ENCODE peak calls at places on chromosomes 12 and 14, in eight cellular contexts. D is AG09319, F is ovary, G is endothelial cell, Q is IMR-90, Y is MM.1S, O is AG09309, I is lung. P is an unnamed sample.

GRCh38 chr12:64903738-64904137 is 79.3 kb downstream of the TBC1D30 start:
- DNase-seq in D (no peak), O (no peak), Q (peak), I (no peak), F (no peak), G (no peak), Y (no peak), P (no peak)

GRCh38 chr14:93150227-93151206 is 34.2 kb downstream of the MOAP1 start:
- DNase-seq in O (no peak), D (no peak), Y (no peak), Q (no peak), I (no peak), F (no peak), G (peak), P (no peak)

GRCh38 chr12:122293081-122293480 is 26.8 kb upstream of the VPS33A start:
- DNase-seq in D (no peak), Q (no peak), I (no peak), Y (peak), G (no peak), O (no peak), F (no peak), P (no peak)

GRCh38 chr12:89650239-89650638 is 58.4 kb downstream of the ATP2B1 start:
- DNase-seq in D (no peak), Q (peak), G (no peak), Y (no peak), F (no peak), O (no peak), I (no peak), P (no peak)

GRCh38 chr12:6141048-6141447 is 16.6 kb upstream of the VWF start:
- DNase-seq in Y (no peak), Q (peak), G (no peak), D (no peak), I (peak), F (no peak), O (no peak), P (no peak)

GRCh38 chr14:21227981-21228380 is 41.3 kb downstream of the HNRNPC start:
- DNase-seq in O (no peak), G (no peak), I (no peak), F (no peak), D (no peak), Q (no peak), Y (no peak), P (no peak)

GRCh38 chr12:2205961-2206360 is 153.2 kb downstream of the CACNA1C start:
- DNase-seq in Y (no peak), G (no peak), O (no peak), F (no peak), D (no peak), Q (no peak), I (no peak), P (no peak)

GRCh38 chr12:32043928-32044549 is 62.6 kb upstream of the BICD1 start:
- DNase-seq in D (no peak), Y (no peak), I (no peak), Q (no peak), G (no peak), F (no peak), O (no peak), P (no peak)

GRCh38 chr12:26124491-26125450 is at the start of gene BHLHE41:
- DNase-seq in D (no peak), Y (peak), F (peak), G (peak), Q (peak), I (peak), O (no peak), P (peak)

GRCh38 chr12:104498211-104498801 is 41.6 kb downstream of the CHST11 start:
- DNase-seq in G (no peak), D (no peak), Q (no peak), F (no peak), I (no peak), O (peak), Y (no peak), P (no peak)

GRCh38 chr14:21097616-21098133 is 780 bp downstream of the ZNF219 start:
- DNase-seq in F (peak), Q (no peak), O (no peak), Y (no peak), D (no peak), I (no peak), G (no peak), P (no peak)

GRCh38 chr14:67618617-67619063 is 1.1 kb upstream of the ARG2 start:
- DNase-seq in Y (peak), F (no peak), D (peak), I (no peak), G (peak), Q (peak), O (peak), P (no peak)

GRCh38 chr14:75295491-75296338 is 17.1 kb downstream of the FOS start:
- DNase-seq in G (peak), I (peak), Y (peak), O (no peak), D (no peak), F (peak), Q (peak), P (peak)

GRCh38 chr12:95975491-95975890 is 20.7 kb downstream of the HAL start:
- DNase-seq in Y (no peak), D (no peak), G (no peak), O (no peak), I (no peak), Q (no peak), F (no peak), P (no peak)

GRCh38 chr12:72346331-72346944 is 74.3 kb downstream of the TRHDE start:
- DNase-seq in G (peak), I (peak), O (peak), D (peak), F (peak), Q (peak), Y (peak), P (peak)

GRCh38 chr12:130114952-130115351 is 47.3 kb upstream of the FZD10 start:
- DNase-seq in I (no peak), O (no peak), Q (no peak), D (no peak), Y (no peak), F (no peak), G (no peak), P (no peak)

GRCh38 chr12:107404981-107405380 is 280.6 kb upstream of the PWP1 start:
- DNase-seq in Y (peak), G (peak), I (no peak), O (no peak), F (no peak), D (no peak), Q (peak), P (no peak)

GRCh38 chr14:55389330-55389729 is 22.3 kb downstream of the ATG14 start:
- DNase-seq in O (peak), D (peak), Q (peak), F (no peak), Y (no peak), G (no peak), I (no peak), P (no peak)

GRCh38 chr12:3526776-3527175 is 35.8 kb downstream of the PRMT8 start:
- DNase-seq in I (no peak), O (no peak), G (no peak), Y (no peak), F (no peak), D (no peak), Q (no peak), P (no peak)

GRCh38 chr14:103581206-103581605 is 18.4 kb downstream of the COA8 start:
- DNase-seq in D (no peak), Q (no peak), I (no peak), O (no peak), Y (no peak), G (no peak), F (no peak), P (no peak)

GRCh38 chr14:93548102-93548843 is 117.5 kb downstream of the UNC79 start:
- DNase-seq in D (no peak), G (no peak), I (no peak), Q (no peak), F (no peak), O (no peak), Y (no peak), P (no peak)

GRCh38 chr12:15268927-15269552 is 47.8 kb upstream of the RERG start:
- DNase-seq in Y (peak), O (no peak), D (no peak), I (no peak), G (peak), F (peak), Q (peak), P (no peak)

GRCh38 chr14:91387135-91387849 is 30.3 kb downstream of the CCDC88C start:
- DNase-seq in F (no peak), D (no peak), O (no peak), Y (no peak), I (no peak), G (no peak), Q (peak), P (no peak)
- TF ChIP-seq CTCF in F (no peak), D (no peak), O (no peak), Y (no peak), I (no peak), G (no peak), Q (no peak), P (no peak)

GRCh38 chr14:45128963-45129629 is 5.2 kb downstream of the FKBP3 start:
- DNase-seq in F (no peak), O (no peak), D (no peak), Y (no peak), Q (no peak), I (no peak), G (no peak), P (no peak)

GRCh38 chr14:45135181-45135580 is 549 bp upstream of the FANCM start:
- DNase-seq in O (no peak), Y (no peak), D (no peak), I (no peak), F (no peak), G (no peak), Q (peak), P (no peak)

GRCh38 chr14:45135659-45136314 is at the start of gene FANCM:
- DNase-seq in I (peak), D (peak), Y (peak), G (peak), Q (peak), O (peak), F (peak), P (peak)

GRCh38 chr14:45133683-45134050 is 614 bp downstream of the FKBP3 start:
- DNase-seq in I (no peak), Q (no peak), O (no peak), G (no peak), Y (no peak), D (no peak), F (no peak), P (no peak)

GRCh38 chr14:45134051-45134958 is at the start of gene FKBP3:
- DNase-seq in F (peak), G (peak), D (peak), Q (peak), O (peak), Y (peak), I (peak), P (peak)
- TF ChIP-seq CTCF in F (no peak), G (no peak), D (peak), Q (peak), O (peak), Y (peak), I (no peak), P (no peak)

DNA sequence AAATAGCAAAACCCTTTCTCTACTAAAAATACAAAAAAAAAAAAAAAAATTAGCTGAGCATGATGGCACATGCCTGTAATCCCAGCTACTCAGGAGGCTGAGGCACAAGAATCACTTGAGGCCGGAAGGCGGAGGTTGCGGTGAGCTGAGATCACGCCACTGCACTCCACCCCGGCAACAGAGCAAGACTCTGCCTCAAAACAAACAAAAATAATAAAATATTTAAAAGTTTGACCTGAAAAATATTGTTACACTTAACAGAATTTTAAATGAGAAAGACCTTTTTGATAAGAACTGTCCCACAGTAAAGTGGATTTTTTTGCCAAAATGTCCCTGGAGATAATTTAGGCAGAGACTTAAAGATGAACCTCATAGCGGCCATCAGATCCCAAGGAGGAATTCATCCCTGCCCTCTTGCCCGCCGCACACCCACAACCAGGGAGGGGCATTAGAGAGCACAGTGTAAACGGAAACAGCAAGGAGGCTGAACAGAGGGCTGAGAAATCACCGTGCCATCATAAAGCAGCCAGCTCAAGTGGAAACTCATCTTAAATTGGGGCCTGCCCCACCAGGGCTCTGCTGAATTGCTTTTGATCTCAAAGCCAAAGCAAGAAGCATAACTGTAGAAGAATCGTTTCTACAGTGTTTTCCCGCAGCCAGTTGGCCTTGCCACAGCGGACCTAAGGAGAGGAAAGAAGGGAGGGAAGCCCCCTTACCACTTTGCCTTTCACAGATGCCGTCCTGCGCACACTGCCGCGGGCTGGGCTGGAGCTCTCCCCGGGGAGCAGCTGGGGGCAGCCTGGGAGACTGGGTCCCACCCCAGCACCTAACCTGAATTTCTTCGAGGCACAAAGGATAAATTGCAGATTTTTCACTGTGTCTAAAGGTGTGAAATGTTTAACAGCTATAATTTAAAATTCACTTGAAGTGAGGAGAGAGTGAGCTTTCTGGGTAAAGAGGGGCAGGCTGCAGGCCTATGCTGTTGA is 52.0 kb upstream of the MMP17 start:
- DNase-seq in Q (no peak), O (no peak), F (no peak), I (no peak), Y (no peak), D (no peak), G (no peak), P (no peak)
- TF ChIP-seq CTCF in Q (no peak), O (no peak), F (no peak), I (no peak), Y (no peak), D (no peak), G (no peak), P (no peak)

GRCh38 chr14:77026930-77027537 is 1.5 kb downstream of the IRF2BPL start:
- DNase-seq in Y (no peak), Q (peak), D (no peak), O (no peak), G (peak), F (peak), I (no peak), P (no peak)
- TF ChIP-seq CTCF in Y (no peak), Q (peak), D (no peak), O (no peak), G (no peak), F (no peak), I (no peak), P (no peak)

DNA sequence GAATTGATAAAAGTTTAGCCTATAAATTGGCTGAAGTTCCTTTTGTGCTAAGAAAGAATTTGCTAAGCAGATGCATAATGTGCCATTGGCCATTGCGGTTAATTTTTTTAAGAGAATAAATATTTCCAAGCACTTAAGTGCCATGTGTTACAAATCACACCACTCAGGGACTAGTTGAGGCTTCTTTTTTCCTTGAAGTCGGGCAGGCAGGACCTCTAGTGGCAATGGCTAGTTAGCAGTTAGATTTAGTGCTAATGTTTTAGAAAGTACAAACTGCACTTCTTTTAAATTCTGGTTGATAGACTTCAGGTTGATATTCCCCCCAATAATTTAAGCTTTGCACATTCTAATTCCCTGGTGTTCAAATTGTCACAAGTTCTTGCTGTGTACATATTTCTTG is 294.3 kb downstream of the APAF1 start:
- DNase-seq in G (peak), Q (peak), F (no peak), O (peak), D (no peak), Y (peak), I (no peak), P (no peak)
- TF ChIP-seq CTCF in G (peak), Q (peak), F (no peak), O (peak), D (peak), Y (peak), I (no peak), P (no peak)

DNA sequence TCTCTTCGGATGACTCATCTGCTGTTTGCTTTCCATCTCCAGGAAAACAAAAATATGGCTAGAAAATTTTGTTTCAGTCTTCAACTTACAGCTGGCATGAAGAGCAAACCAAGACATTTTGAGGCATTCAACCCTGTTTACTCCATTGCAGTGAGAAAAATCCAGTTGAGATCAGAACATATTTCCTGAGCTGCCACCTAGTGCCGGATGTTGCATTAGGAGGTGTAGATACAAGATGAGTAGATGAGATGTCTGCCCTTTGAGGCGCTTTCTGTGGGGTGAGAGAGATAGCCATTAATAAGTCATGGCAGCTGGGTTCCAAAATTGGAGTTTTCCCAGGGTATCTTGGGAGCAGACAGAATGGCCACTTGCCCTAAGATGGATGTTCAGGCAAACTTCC is 171.1 kb downstream of the PRKCH start:
- DNase-seq in Y (no peak), G (no peak), Q (no peak), O (no peak), D (no peak), I (no peak), F (no peak), P (no peak)
- TF ChIP-seq CTCF in Y (no peak), G (no peak), Q (no peak), O (no peak), D (no peak), I (no peak), F (no peak), P (no peak)

GRCh38 chr12:66661357-66661756 is 17.5 kb downstream of the GRIP1 start:
- DNase-seq in D (no peak), O (no peak), F (no peak), Y (no peak), G (no peak), I (no peak), Q (no peak), P (no peak)

GRCh38 chr12:66664076-66664475 is 14.8 kb downstream of the GRIP1 start:
- DNase-seq in F (no peak), Y (no peak), I (no peak), G (no peak), D (no peak), O (no peak), Q (no peak), P (no peak)

GRCh38 chr12:66662729-66663128 is 16.1 kb downstream of the GRIP1 start:
- DNase-seq in I (no peak), D (no peak), O (no peak), F (no peak), Y (no peak), Q (peak), G (no peak), P (no peak)

GRCh38 chr12:66663605-66664004 is 15.3 kb downstream of the GRIP1 start:
- DNase-seq in D (no peak), Q (no peak), F (no peak), I (no peak), G (no peak), O (no peak), Y (no peak), P (no peak)

GRCh38 chr12:66662179-66662578 is 16.7 kb downstream of the GRIP1 start:
- DNase-seq in G (no peak), Y (no peak), D (no peak), F (no peak), Q (no peak), I (no peak), O (no peak), P (no peak)
- TF ChIP-seq CTCF in G (no peak), Y (no peak), D (no peak), F (no peak), Q (no peak), I (no peak), O (no peak), P (no peak)